ENCODE peak calls at places on chromosomes 16 and 17, in seven cellular contexts. W is activated CD8-positive, alpha-beta memory T cell treated with anti-CD3 and anti-CD28 coated beads, Interleukin-2, amount 50 U/mL, for 48 hours; Z is NCI-H1417; A is BJ; B is activated CD4-positive, alpha-beta T cell treated with anti-CD3 and anti-CD28 coated beads, Interleukin-2, amount 10 ng/mL, durations not matched to agents 7 days and 5 days; L is heart right ventricle; E is T-cell. Q is an unnamed sample.

GRCh38 chr17:2089021-2089422 is 34.1 kb downstream of the HIC1 start:
- DNase-seq in W (no peak), Z (no peak), A (no peak), B (no peak), L (no peak), E (no peak), Q (no peak)

GRCh38 chr17:55402374-55402773 is 19.3 kb downstream of the MMD start:
- DNase-seq in W (no peak), Z (no peak), A (no peak), B (no peak), L (no peak), E (no peak), Q (no peak)

GRCh38 chr16:49592507-49593422 is 219.2 kb downstream of the C16orf78 start:
- DNase-seq in W (peak), Z (peak), A (no peak), B (peak), L (no peak), E (peak), Q (peak)

GRCh38 chr17:59094921-59095530 is 11.7 kb downstream of the TRIM37 start:
- DNase-seq in W (no peak), Z (no peak), A (no peak), B (no peak), L (no peak), E (no peak), Q (no peak)

GRCh38 chr17:32625971-32626370 is 139.2 kb downstream of the CDK5R1 start:
- DNase-seq in W (no peak), Z (peak), A (no peak), B (no peak), L (no peak), E (no peak), Q (no peak)

GRCh38 chr17:16286009-16286946 is 67.0 kb downstream of the CENPV start:
- DNase-seq in W (peak), Z (no peak), A (peak), B (peak), L (peak), E (peak), Q (peak)

GRCh38 chr17:65545708-65546523 is 15.5 kb downstream of the AXIN2 start:
- DNase-seq in W (no peak), Z (no peak), A (no peak), B (no peak), L (no peak), E (no peak), Q (no peak)

GRCh38 chr16:4321286-4322120 is 5.6 kb downstream of the GLIS2 start:
- DNase-seq in W (no peak), Z (no peak), A (no peak), B (no peak), L (no peak), E (no peak), Q (no peak)

GRCh38 chr17:76940738-76941350 is 72.6 kb downstream of the MGAT5B start:
- DNase-seq in W (no peak), Z (no peak), A (no peak), B (no peak), L (no peak), E (no peak), Q (no peak)

GRCh38 chr16:9092282-9092962 is 978 bp downstream of the HAPSTR1 start:
- DNase-seq in W (peak), Z (peak), A (no peak), B (peak), L (peak), E (peak), Q (peak)

GRCh38 chr17:18027280-18027679 is 11.7 kb downstream of the ATPAF2 start:
- DNase-seq in W (no peak), Z (no peak), A (no peak), B (no peak), L (no peak), E (no peak), Q (no peak)

GRCh38 chr16:64724339-64724738 is 397.5 kb downstream of the CDH11 start:
- DNase-seq in W (no peak), Z (no peak), A (no peak), B (no peak), L (no peak), E (no peak), Q (no peak)

GRCh38 chr17:17729620-17730249 is 48.5 kb downstream of the RAI1 start:
- DNase-seq in W (peak), Z (no peak), A (no peak), B (peak), L (no peak), E (peak), Q (peak)

GRCh38 chr16:52405441-52405840 is 141.5 kb downstream of the TOX3 start:
- DNase-seq in W (no peak), Z (no peak), A (no peak), B (no peak), L (no peak), E (no peak), Q (no peak)

GRCh38 chr16:27918755-27919154 is 144.8 kb downstream of the GSG1L start:
- DNase-seq in W (no peak), Z (no peak), A (no peak), B (no peak), L (no peak), E (no peak), Q (no peak)

GRCh38 chr17:42548070-42548837 is 4.5 kb upstream of the HSD17B1 start:
- DNase-seq in W (peak), Z (no peak), A (no peak), B (peak), L (peak), E (peak), Q (peak)

GRCh38 chr17:50832267-50833227 is 2.8 kb upstream of the WFIKKN2 start:
- DNase-seq in W (no peak), Z (no peak), A (no peak), B (no peak), L (no peak), E (no peak), Q (no peak)

GRCh38 chr16:54657058-54657708 is 273.5 kb upstream of the IRX5 start:
- DNase-seq in W (no peak), Z (no peak), A (no peak), B (no peak), L (no peak), E (no peak), Q (no peak)

GRCh38 chr17:69445132-69445531 is 30.6 kb downstream of the MAP2K6 start:
- DNase-seq in W (no peak), Z (no peak), A (no peak), B (no peak), L (no peak), E (no peak), Q (no peak)

GRCh38 chr17:80769516-80769915 is 222.1 kb upstream of the CHMP6 start:
- DNase-seq in W (no peak), Z (no peak), A (no peak), B (no peak), L (no peak), E (no peak), Q (no peak)

GRCh38 chr16:67713647-67714273 is 5.4 kb downstream of the GFOD2 start:
- DNase-seq in W (no peak), Z (no peak), A (no peak), B (no peak), L (no peak), E (no peak), Q (no peak)

GRCh38 chr17:69348441-69348840 is 21.5 kb upstream of the ABCA5 start:
- DNase-seq in W (no peak), Z (no peak), A (no peak), B (no peak), L (no peak), E (no peak), Q (no peak)

GRCh38 chr16:70577256-70577698 is 53.7 kb downstream of the SF3B3 start:
- DNase-seq in W (peak), Z (no peak), A (no peak), B (no peak), L (no peak), E (no peak), Q (no peak)

GRCh38 chr16:9755076-9755475 is 427.2 kb downstream of the GRIN2A start:
- DNase-seq in W (no peak), Z (no peak), A (no peak), B (no peak), L (no peak), E (no peak), Q (no peak)

GRCh38 chr16:64121473-64121872 is 1000.4 kb downstream of the CDH11 start:
- DNase-seq in W (no peak), Z (no peak), A (peak), B (no peak), L (no peak), E (no peak), Q (no peak)

GRCh38 chr17:41421116-41421515 is 3.3 kb downstream of the KRT37 start:
- DNase-seq in W (no peak), Z (no peak), A (peak), B (no peak), L (no peak), E (no peak), Q (no peak)

GRCh38 chr17:78364436-78365281 is 4.8 kb upstream of the SOCS3 start:
- DNase-seq in W (no peak), Z (no peak), A (no peak), B (no peak), L (no peak), E (no peak), Q (no peak)

GRCh38 chr17:77957215-77957868 is 1.2 kb upstream of the TNRC6C start:
- DNase-seq in W (no peak), Z (peak), A (no peak), B (peak), L (no peak), E (no peak), Q (no peak)

GRCh38 chr17:72667096-72668063 is 425.1 kb downstream of the SLC39A11 start:
- DNase-seq in W (no peak), Z (no peak), A (no peak), B (no peak), L (no peak), E (no peak), Q (no peak)

GRCh38 chr17:47698749-47699535 is 5.0 kb downstream of the TBKBP1 start:
- DNase-seq in W (peak), Z (peak), A (no peak), B (peak), L (peak), E (peak), Q (peak)

GRCh38 chr17:27554152-27554551 is 76.8 kb upstream of the LGALS9 start:
- DNase-seq in W (no peak), Z (no peak), A (no peak), B (no peak), L (no peak), E (no peak), Q (no peak)

GRCh38 chr17:72528683-72529082 is 407.9 kb downstream of the SOX9 start:
- DNase-seq in W (no peak), Z (no peak), A (no peak), B (no peak), L (no peak), E (no peak), Q (no peak)

GRCh38 chr17:10875984-10876555 is 38.2 kb upstream of the PIRT start:
- DNase-seq in W (peak), Z (peak), A (no peak), B (peak), L (peak), E (no peak), Q (no peak)